ENCODE peak calls at places on chromosomes 6 and 20, in five cellular contexts. V is K562, W is H1, Z is SK-N-SH, U is GM12878. K is an unnamed sample.

GRCh38 chr20:57880155-57880648 is 170.4 kb upstream of the PMEPA1 start:
- DNase-seq in V (no peak), W (no peak), Z (no peak), U (no peak), K (no peak)

GRCh38 chr6:138546733-138547185 is 47.5 kb upstream of the NHSL1 start:
- DNase-seq in V (no peak), W (no peak), Z (no peak), U (no peak), K (peak)

GRCh38 chr20:37714973-37715657 is 21.3 kb downstream of the CTNNBL1 start:
- DNase-seq in V (no peak), W (no peak), Z (no peak), U (no peak), K (no peak)

GRCh38 chr20:23606652-23607049 is 934 bp upstream of the CST9 start:
- DNase-seq in V (peak), W (peak), Z (peak), U (no peak), K (peak)

GRCh38 chr6:139173822-139174221 is 38.9 kb downstream of the HECA start:
- DNase-seq in V (no peak), W (no peak), Z (no peak), U (no peak), K (no peak)

GRCh38 chr20:44714102-44714700 is 968 bp upstream of the CCN5 start:
- DNase-seq in V (no peak), W (no peak), Z (no peak), U (no peak), K (no peak)

GRCh38 chr20:31720486-31721407 is 1.9 kb downstream of the BCL2L1 start:
- DNase-seq in V (peak), W (no peak), Z (no peak), U (no peak), K (peak)

GRCh38 chr20:31666258-31667042 is 28.7 kb downstream of the COX4I2 start:
- DNase-seq in V (peak), W (no peak), Z (no peak), U (no peak), K (no peak)

GRCh38 chr20:64112691-64113443 is 5.5 kb upstream of the NPBWR2 start:
- DNase-seq in V (no peak), W (no peak), Z (peak), U (no peak), K (no peak)

GRCh38 chr6:3438190-3439167 is 18.4 kb downstream of the SLC22A23 start:
- DNase-seq in V (no peak), W (no peak), Z (no peak), U (no peak), K (peak)

GRCh38 chr20:6583134-6583738 is 184.2 kb upstream of the BMP2 start:
- DNase-seq in V (peak), W (peak), Z (peak), U (peak), K (peak)

GRCh38 chr6:13454286-13455221 is 32.8 kb downstream of the GFOD1 start:
- DNase-seq in V (peak), W (no peak), Z (peak), U (peak), K (no peak)

GRCh38 chr6:168968228-168968627 is 285.4 kb downstream of the THBS2 start:
- DNase-seq in V (peak), W (no peak), Z (no peak), U (no peak), K (peak)

GRCh38 chr6:1029196-1029595 is 282.7 kb upstream of the FOXQ1 start:
- DNase-seq in V (no peak), W (no peak), Z (no peak), U (no peak), K (no peak)

GRCh38 chr6:106385530-106385929 is 25.0 kb downstream of the CRYBG1 start:
- DNase-seq in V (no peak), W (no peak), Z (no peak), U (no peak), K (no peak)

GRCh38 chr6:106387875-106388274 is 27.4 kb downstream of the CRYBG1 start:
- DNase-seq in V (no peak), W (no peak), Z (no peak), U (no peak), K (no peak)

GRCh38 chr6:106390088-106390487 is 29.6 kb downstream of the CRYBG1 start:
- DNase-seq in V (no peak), W (no peak), Z (no peak), U (no peak), K (no peak)
- TF ChIP-seq RFX5 in V (no peak), W (no peak), Z (no peak), U (no peak), K (no peak)

GRCh38 chr6:111222341-111222740 is 135.0 kb downstream of the SLC16A10 start:
- DNase-seq in V (no peak), W (no peak), Z (no peak), U (no peak), K (no peak)

GRCh38 chr6:111230351-111231077 is 143.2 kb downstream of the SLC16A10 start:
- DNase-seq in V (no peak), W (no peak), Z (no peak), U (no peak), K (no peak)

GRCh38 chr6:111231078-111231435 is 143.8 kb downstream of the SLC16A10 start:
- DNase-seq in V (no peak), W (no peak), Z (no peak), U (no peak), K (no peak)

GRCh38 chr6:111228094-111228493 is 140.8 kb downstream of the SLC16A10 start:
- DNase-seq in V (no peak), W (no peak), Z (no peak), U (no peak), K (no peak)
- TF ChIP-seq POLR2AphosphoS5 in V (no peak), W (no peak), Z (no peak), U (no peak), K (no peak)

GRCh38 chr20:2312876-2313275 is 17.1 kb downstream of the TGM3 start:
- DNase-seq in V (no peak), W (no peak), Z (no peak), U (no peak), K (no peak)

GRCh38 chr20:2311329-2311728 is 15.5 kb downstream of the TGM3 start:
- DNase-seq in V (no peak), W (no peak), Z (no peak), U (no peak), K (no peak)

GRCh38 chr20:2315440-2315778 is 19.6 kb downstream of the TGM3 start:
- DNase-seq in V (no peak), W (no peak), Z (no peak), U (no peak), K (no peak)

GRCh38 chr20:2316847-2317495 is 21.2 kb downstream of the TGM3 start:
- DNase-seq in V (peak), W (no peak), Z (no peak), U (no peak), K (no peak)

DNA sequence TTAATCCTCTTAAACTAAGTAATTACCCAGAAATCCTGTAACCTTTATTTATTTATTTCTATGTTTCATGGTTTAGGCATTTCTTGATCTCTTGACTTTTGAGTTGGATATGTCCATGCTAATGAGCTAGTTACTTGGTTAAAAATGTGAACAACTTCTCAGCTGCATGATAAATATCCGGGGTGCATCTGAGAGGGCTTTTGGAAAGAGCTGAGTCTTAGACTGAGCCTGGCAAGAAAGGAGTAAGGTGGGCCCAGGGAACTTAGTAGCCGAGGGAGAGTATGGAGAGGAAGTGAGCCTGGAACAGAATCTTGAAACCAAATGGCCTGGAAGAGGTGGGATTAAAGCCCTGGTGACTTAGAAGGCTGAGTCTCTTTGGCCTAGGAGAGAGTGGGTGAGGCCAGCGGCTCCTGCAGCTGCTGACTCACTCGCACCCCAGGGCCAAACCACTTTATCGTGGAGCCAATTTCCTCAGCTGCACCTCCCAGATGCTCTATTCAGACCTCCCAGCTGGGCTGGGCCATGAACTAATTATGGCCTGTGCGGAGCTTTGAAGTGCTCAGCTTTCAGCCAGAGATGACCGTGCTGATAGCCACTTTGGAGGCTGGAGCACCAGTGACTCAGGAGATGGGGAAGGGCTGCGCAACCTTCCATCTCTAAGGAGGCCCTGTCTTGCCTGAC is 19.1 kb downstream of the TGM3 start:
- DNase-seq in V (peak), W (no peak), Z (peak), U (no peak), K (no peak)
- TF ChIP-seq RFX5 in V (no peak), W (no peak), Z (no peak), U (no peak), K (no peak)

DNA sequence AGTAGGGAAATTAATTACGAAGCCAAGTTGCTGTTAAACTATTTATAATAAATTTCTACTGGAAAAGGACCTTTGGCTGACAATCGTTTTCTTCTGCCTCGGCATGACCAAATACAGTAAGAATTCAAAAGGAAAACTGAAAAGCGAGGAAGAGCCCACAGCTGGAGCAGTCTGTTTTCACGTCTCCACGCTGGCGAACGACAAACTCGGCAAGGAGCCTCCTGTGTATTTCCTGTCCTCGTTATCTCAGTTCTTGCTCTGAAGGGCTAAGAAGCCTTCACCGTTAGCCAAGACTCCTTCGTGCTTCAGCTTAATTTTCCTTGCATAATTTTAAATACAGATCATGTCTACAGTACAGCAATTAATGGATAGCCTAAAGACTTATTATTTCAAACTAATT is 214.3 kb upstream of the PLCB4 start:
- DNase-seq in V (peak), W (no peak), Z (no peak), U (no peak), K (no peak)
- TF ChIP-seq POLR2AphosphoS5 in V (no peak), W (no peak), Z (no peak), U (no peak), K (no peak)

DNA sequence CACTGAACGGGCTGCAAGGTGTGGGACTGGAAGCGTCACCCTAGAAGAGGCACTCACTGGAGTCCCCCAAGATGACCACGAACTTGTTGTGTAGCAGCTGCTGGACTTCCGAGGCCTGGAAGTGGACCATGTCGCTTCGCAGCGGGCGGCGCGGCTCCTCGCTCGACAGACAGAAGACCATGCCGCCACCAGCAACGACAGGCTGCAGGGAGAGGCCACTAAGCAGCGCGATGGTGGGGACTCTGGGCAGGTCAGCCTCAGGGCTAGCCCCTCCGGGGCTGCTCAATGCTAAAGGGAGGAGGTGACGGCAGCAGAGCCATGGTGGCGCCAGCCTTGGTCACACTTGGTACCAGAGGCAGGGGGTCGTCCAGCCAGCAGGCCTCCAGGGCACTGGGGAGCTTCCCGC is 720 bp downstream of the PCED1A start:
- DNase-seq in V (no peak), W (no peak), Z (no peak), U (no peak), K (no peak)
- TF ChIP-seq RFX5 in V (no peak), W (no peak), Z (no peak), U (no peak), K (no peak)

GRCh38 chr6:44221291-44221960 is 2.0 kb upstream of the SLC29A1 start:
- DNase-seq in V (peak), W (no peak), Z (peak), U (no peak), K (peak)

GRCh38 chr6:44219815-44220784 is 3.3 kb upstream of the SLC29A1 start:
- DNase-seq in V (no peak), W (no peak), Z (no peak), U (no peak), K (no peak)

GRCh38 chr6:44217332-44218143 is 812 bp downstream of the MYMX start:
- DNase-seq in V (no peak), W (no peak), Z (no peak), U (no peak), K (no peak)

GRCh38 chr6:44220913-44221290 is 2.5 kb upstream of the SLC29A1 start:
- DNase-seq in V (no peak), W (no peak), Z (no peak), U (no peak), K (no peak)

GRCh38 chr6:44219053-44219814 is 2.5 kb downstream of the MYMX start:
- DNase-seq in V (peak), W (no peak), Z (peak), U (no peak), K (peak)
- TF ChIP-seq POLR2AphosphoS5 in V (peak), W (peak), Z (peak), U (peak), K (peak)